ENCODE peak calls at places on chromosomes 4 and X, in six cellular contexts. One of them, this sample, is unnamed.

GRCh38 chr4:7403001-7403400 is 31.7 kb downstream of the PSAPL1 start:
- DNase-seq in tibial nerve: no peak
- DNase-seq in A549: no peak
- DNase-seq in ovary: peak
- DNase-seq in stomach: peak
- DNase-seq in sigmoid colon: peak
- DNase-seq in this sample: no peak

GRCh38 chr4:179128299-179128698 is 1686.1 kb upstream of the AGA start:
- DNase-seq in tibial nerve: no peak
- DNase-seq in A549: no peak
- DNase-seq in ovary: no peak
- DNase-seq in stomach: no peak
- DNase-seq in sigmoid colon: no peak
- DNase-seq in this sample: no peak

GRCh38 chrX:63506320-63506719 is 155.2 kb upstream of the SPIN4 start:
- DNase-seq in tibial nerve: no peak
- DNase-seq in A549: no peak
- DNase-seq in ovary: no peak
- DNase-seq in stomach: no peak
- DNase-seq in sigmoid colon: no peak
- DNase-seq in this sample: no peak

GRCh38 chrX:54413753-54414152 is 26.5 kb upstream of the TSR2 start:
- DNase-seq in tibial nerve: no peak
- DNase-seq in A549: no peak
- DNase-seq in ovary: no peak
- DNase-seq in stomach: no peak
- DNase-seq in sigmoid colon: no peak
- DNase-seq in this sample: no peak

GRCh38 chr4:14524236-14524635 is 478.0 kb upstream of the CPEB2 start:
- DNase-seq in tibial nerve: no peak
- DNase-seq in A549: no peak
- DNase-seq in ovary: no peak
- DNase-seq in stomach: no peak
- DNase-seq in sigmoid colon: no peak
- DNase-seq in this sample: no peak

GRCh38 chrX:77003956-77004355 is 443.2 kb upstream of the FGF16 start:
- DNase-seq in tibial nerve: no peak
- DNase-seq in A549: no peak
- DNase-seq in ovary: no peak
- DNase-seq in stomach: no peak
- DNase-seq in sigmoid colon: no peak
- DNase-seq in this sample: no peak

GRCh38 chrX:132119821-132120220 is 8.0 kb downstream of the FRMD7 start:
- DNase-seq in tibial nerve: no peak
- DNase-seq in A549: no peak
- DNase-seq in ovary: no peak
- DNase-seq in stomach: no peak
- DNase-seq in sigmoid colon: no peak
- DNase-seq in this sample: no peak

GRCh38 chrX:22650691-22651090 is 349.1 kb upstream of the DDX53 start:
- DNase-seq in tibial nerve: peak
- DNase-seq in A549: no peak
- DNase-seq in ovary: no peak
- DNase-seq in stomach: no peak
- DNase-seq in sigmoid colon: no peak
- DNase-seq in this sample: no peak

GRCh38 chr4:38820329-38821061 is 15.9 kb upstream of the TLR1 start:
- DNase-seq in tibial nerve: no peak
- DNase-seq in A549: no peak
- DNase-seq in ovary: no peak
- DNase-seq in stomach: no peak
- DNase-seq in sigmoid colon: no peak
- DNase-seq in this sample: no peak

GRCh38 chrX:66815227-66815626 is 176.3 kb upstream of the EDA2R start:
- DNase-seq in tibial nerve: no peak
- DNase-seq in A549: no peak
- DNase-seq in ovary: no peak
- DNase-seq in stomach: no peak
- DNase-seq in sigmoid colon: no peak
- DNase-seq in this sample: no peak

GRCh38 chrX:153818571-153819397 is 11.6 kb downstream of the PDZD4 start:
- DNase-seq in tibial nerve: no peak
- DNase-seq in A549: peak
- DNase-seq in ovary: no peak
- DNase-seq in stomach: peak
- DNase-seq in sigmoid colon: no peak
- DNase-seq in this sample: no peak

GRCh38 chr4:8281519-8282133 is 12.1 kb downstream of the HTRA3 start:
- DNase-seq in tibial nerve: peak
- DNase-seq in A549: no peak
- DNase-seq in ovary: peak
- DNase-seq in stomach: no peak
- DNase-seq in sigmoid colon: peak
- DNase-seq in this sample: peak

GRCh38 chr4:96652821-96653220 is 812.9 kb downstream of the PDHA2 start:
- DNase-seq in tibial nerve: no peak
- DNase-seq in A549: no peak
- DNase-seq in ovary: no peak
- DNase-seq in stomach: no peak
- DNase-seq in sigmoid colon: no peak
- DNase-seq in this sample: no peak

GRCh38 chrX:84248226-84248625 is 60.2 kb upstream of the RPS6KA6 start:
- DNase-seq in tibial nerve: no peak
- DNase-seq in A549: no peak
- DNase-seq in ovary: no peak
- DNase-seq in stomach: no peak
- DNase-seq in sigmoid colon: no peak
- DNase-seq in this sample: no peak

GRCh38 chrX:20913760-20914159 is 460.5 kb upstream of the CNKSR2 start:
- DNase-seq in tibial nerve: no peak
- DNase-seq in A549: no peak
- DNase-seq in ovary: no peak
- DNase-seq in stomach: no peak
- DNase-seq in sigmoid colon: no peak
- DNase-seq in this sample: no peak

GRCh38 chr4:142361981-142362380 is 484.1 kb downstream of the INPP4B start:
- DNase-seq in tibial nerve: no peak
- DNase-seq in A549: no peak
- DNase-seq in ovary: no peak
- DNase-seq in stomach: no peak
- DNase-seq in sigmoid colon: no peak
- DNase-seq in this sample: no peak
- TF ChIP-seq EP300 in tibial nerve: no peak
- TF ChIP-seq EP300 in A549: no peak
- TF ChIP-seq EP300 in ovary: no peak
- TF ChIP-seq EP300 in stomach: no peak
- TF ChIP-seq EP300 in sigmoid colon: no peak
- TF ChIP-seq EP300 in this sample: no peak

DNA sequence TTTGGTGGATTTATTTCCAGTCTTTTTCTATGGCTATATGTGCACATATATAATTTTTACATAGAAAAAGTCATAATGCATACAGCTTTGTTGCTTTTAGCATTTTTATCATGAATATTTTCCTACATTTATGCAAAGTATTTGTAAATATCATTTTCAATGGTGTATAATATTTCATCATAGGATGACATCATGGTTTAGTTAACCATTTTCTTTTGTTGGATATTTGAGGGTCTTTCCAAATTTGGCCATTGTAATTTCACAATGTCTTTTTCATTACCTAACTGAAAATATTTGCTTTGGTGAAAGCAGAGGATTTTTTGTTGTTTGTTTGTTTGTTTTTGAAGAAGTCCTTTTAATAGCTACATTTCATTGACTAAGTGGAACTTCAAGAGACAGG is 31.0 kb downstream of the PAK3 start:
- DNase-seq in tibial nerve: no peak
- DNase-seq in A549: no peak
- DNase-seq in ovary: no peak
- DNase-seq in stomach: no peak
- DNase-seq in sigmoid colon: no peak
- DNase-seq in this sample: no peak
- H3K27ac ChIP-seq in tibial nerve: no peak
- H3K27ac ChIP-seq in A549: no peak
- H3K27ac ChIP-seq in ovary: no peak
- H3K27ac ChIP-seq in stomach: no peak
- H3K27ac ChIP-seq in sigmoid colon: no peak
- H3K27ac ChIP-seq in this sample: no peak

DNA sequence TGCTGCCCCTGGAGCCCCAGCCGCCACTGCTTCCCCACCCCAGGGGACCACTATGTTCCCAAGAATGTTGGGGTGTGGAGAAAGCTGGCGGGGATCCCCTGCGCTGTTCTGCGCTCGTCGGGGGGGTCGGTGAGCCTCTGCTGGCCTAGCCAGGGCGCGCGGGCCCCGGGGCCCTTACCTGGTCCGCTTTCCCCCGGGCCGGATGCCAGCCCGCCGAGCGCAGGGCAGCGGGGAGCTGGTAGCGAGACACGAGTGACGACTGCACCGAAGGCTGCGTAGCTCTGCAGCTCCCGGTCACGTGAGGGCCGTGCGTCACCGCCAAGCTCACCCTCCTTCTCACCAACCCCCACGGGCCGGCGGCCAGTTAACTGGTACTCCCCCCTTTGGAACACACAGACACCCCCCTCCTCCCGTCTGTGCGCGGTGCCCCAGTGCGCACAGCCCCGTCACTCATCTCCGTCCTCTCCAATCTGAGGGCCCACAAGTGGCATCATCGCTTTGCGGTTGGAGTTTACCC is at the start of gene BEX1:
- DNase-seq in tibial nerve: no peak
- DNase-seq in A549: no peak
- DNase-seq in ovary: peak
- DNase-seq in stomach: peak
- DNase-seq in sigmoid colon: peak
- DNase-seq in this sample: no peak
- TF ChIP-seq EP300 in tibial nerve: no peak
- TF ChIP-seq EP300 in A549: no peak
- TF ChIP-seq EP300 in ovary: no peak
- TF ChIP-seq EP300 in stomach: no peak
- TF ChIP-seq EP300 in sigmoid colon: no peak
- TF ChIP-seq EP300 in this sample: no peak

GRCh38 chr4:182492456-182492855 is 249.3 kb downstream of the TENM3 start:
- DNase-seq in tibial nerve: no peak
- DNase-seq in A549: no peak
- DNase-seq in ovary: no peak
- DNase-seq in stomach: no peak
- DNase-seq in sigmoid colon: no peak
- DNase-seq in this sample: no peak
- H3K27ac ChIP-seq in tibial nerve: peak
- H3K27ac ChIP-seq in A549: no peak
- H3K27ac ChIP-seq in ovary: no peak
- H3K27ac ChIP-seq in stomach: no peak
- H3K27ac ChIP-seq in sigmoid colon: peak
- H3K27ac ChIP-seq in this sample: no peak

DNA sequence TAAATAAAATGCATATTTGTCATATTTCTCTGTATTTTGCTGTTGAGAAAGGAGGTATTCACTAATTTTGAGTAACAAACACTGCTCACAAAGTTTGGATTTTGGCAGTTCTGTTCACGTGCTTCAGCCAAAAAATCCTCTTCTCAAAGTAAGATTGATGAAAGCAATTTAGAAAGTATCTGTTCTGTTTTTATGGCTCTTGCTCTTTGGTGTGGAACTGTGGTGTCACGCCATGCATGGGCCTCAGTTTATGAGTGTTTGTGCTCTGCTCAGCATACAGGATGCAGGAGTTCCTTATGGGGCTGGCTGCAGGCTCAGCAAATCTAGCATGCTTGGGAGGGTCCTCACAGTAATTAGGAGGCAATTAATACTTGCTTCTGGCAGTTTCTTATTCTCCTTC is 3.3 kb downstream of the HTT start:
- DNase-seq in tibial nerve: no peak
- DNase-seq in A549: no peak
- DNase-seq in ovary: no peak
- DNase-seq in stomach: no peak
- DNase-seq in sigmoid colon: no peak
- DNase-seq in this sample: no peak
- TF ChIP-seq EP300 in tibial nerve: no peak
- TF ChIP-seq EP300 in A549: no peak
- TF ChIP-seq EP300 in ovary: no peak
- TF ChIP-seq EP300 in stomach: no peak
- TF ChIP-seq EP300 in sigmoid colon: no peak
- TF ChIP-seq EP300 in this sample: no peak

DNA sequence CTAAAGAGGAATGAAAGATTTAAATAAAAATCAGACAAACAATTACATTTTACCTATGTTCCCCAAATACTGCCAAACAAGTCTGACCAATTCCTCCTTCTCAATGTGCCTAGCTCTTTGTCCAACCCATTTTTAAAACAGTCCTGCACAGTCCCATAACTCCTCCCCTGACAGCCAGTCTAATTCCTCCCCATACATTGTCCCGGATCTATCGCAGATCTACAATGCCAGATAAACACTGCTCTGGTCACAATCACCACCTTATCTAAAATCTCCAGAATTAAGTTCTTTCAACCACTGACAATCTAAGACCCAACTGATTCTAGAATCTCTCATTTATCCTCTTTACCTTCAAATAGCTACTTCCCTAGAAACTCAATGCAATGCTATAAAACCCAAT is 176.0 kb downstream of the APBB2 start:
- DNase-seq in tibial nerve: no peak
- DNase-seq in A549: no peak
- DNase-seq in ovary: no peak
- DNase-seq in stomach: no peak
- DNase-seq in sigmoid colon: no peak
- DNase-seq in this sample: no peak
- H3K27ac ChIP-seq in tibial nerve: no peak
- H3K27ac ChIP-seq in A549: no peak
- H3K27ac ChIP-seq in ovary: no peak
- H3K27ac ChIP-seq in stomach: no peak
- H3K27ac ChIP-seq in sigmoid colon: no peak
- H3K27ac ChIP-seq in this sample: no peak

GRCh38 chr4:58111818-58112217 is 1001.6 kb upstream of the IGFBP7 start:
- DNase-seq in tibial nerve: no peak
- DNase-seq in A549: no peak
- DNase-seq in ovary: no peak
- DNase-seq in stomach: no peak
- DNase-seq in sigmoid colon: no peak
- DNase-seq in this sample: no peak

GRCh38 chr4:58113083-58113482 is 1002.9 kb upstream of the IGFBP7 start:
- DNase-seq in tibial nerve: no peak
- DNase-seq in A549: no peak
- DNase-seq in ovary: no peak
- DNase-seq in stomach: no peak
- DNase-seq in sigmoid colon: no peak
- DNase-seq in this sample: no peak
- TF ChIP-seq EP300 in tibial nerve: no peak
- TF ChIP-seq EP300 in A549: no peak
- TF ChIP-seq EP300 in ovary: no peak
- TF ChIP-seq EP300 in stomach: no peak
- TF ChIP-seq EP300 in sigmoid colon: no peak
- TF ChIP-seq EP300 in this sample: no peak

DNA sequence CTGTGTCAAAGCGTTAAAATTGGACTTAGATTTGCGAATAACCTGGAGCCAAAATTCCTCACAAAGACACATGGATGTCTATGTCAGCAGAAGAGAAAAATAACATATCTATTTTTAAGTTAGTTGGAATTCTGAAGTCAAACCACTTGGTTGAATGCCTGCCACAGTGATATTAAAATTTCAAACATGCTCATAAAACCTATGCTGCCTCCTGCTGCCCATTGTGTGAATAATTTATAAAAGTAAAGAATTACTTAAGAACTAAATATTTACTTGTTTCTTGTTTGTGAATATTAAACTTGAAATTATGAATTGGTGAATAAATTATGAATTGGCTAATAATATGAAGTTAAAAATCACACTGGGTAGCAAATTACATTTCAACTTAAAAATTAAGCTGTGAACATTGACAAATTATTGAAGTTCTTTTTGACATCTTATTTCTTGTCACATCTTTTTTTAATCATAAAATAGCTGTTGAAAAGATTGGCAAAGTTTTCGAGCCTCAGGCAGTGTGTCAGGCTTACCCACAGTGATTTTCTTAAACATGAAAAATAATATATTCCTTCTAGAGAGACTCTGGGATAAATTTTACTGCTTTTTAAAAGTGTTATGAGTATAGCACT is 35.4 kb downstream of the FABP2 start:
- DNase-seq in tibial nerve: peak
- DNase-seq in A549: no peak
- DNase-seq in ovary: no peak
- DNase-seq in stomach: no peak
- DNase-seq in sigmoid colon: no peak
- DNase-seq in this sample: no peak
- H3K27ac ChIP-seq in tibial nerve: peak
- H3K27ac ChIP-seq in A549: peak
- H3K27ac ChIP-seq in ovary: no peak
- H3K27ac ChIP-seq in stomach: no peak
- H3K27ac ChIP-seq in sigmoid colon: no peak
- H3K27ac ChIP-seq in this sample: no peak